ENCODE peak calls at places on chromosomes 5 and 9, in six cellular contexts. M, C, K, G, O and A are unnamed samples.

GRCh38 chr5:17833336-17833735 is 199.1 kb downstream of the TAF11L14 start:
- DNase-seq in M (no peak), C (no peak), K (no peak), G (no peak), O (peak), A (no peak)

GRCh38 chr5:25540628-25541027 is 895.9 kb upstream of the CDH10 start:
- DNase-seq in M (no peak), C (no peak), K (no peak), G (no peak), O (no peak), A (no peak)

GRCh38 chr5:172361566-172362238 is 78.1 kb upstream of the UBTD2 start:
- DNase-seq in M (peak), C (no peak), K (no peak), G (no peak), O (peak), A (peak)

GRCh38 chr5:138544171-138545134 is 1.4 kb upstream of the ETF1 start:
- DNase-seq in M (peak), C (no peak), K (peak), G (no peak), O (peak), A (peak)

GRCh38 chr5:74889523-74890105 is 23.4 kb upstream of the FAM169A start:
- DNase-seq in M (no peak), C (no peak), K (no peak), G (no peak), O (no peak), A (no peak)

GRCh38 chr5:131810510-131811249 is 13.9 kb upstream of the FNIP1 start:
- DNase-seq in M (no peak), C (no peak), K (no peak), G (peak), O (peak), A (no peak)

GRCh38 chr5:144284931-144285330 is 114.3 kb downstream of the KCTD16 start:
- DNase-seq in M (no peak), C (no peak), K (no peak), G (no peak), O (peak), A (no peak)

GRCh38 chr5:143606043-143606752 is 202.7 kb upstream of the NR3C1 start:
- DNase-seq in M (no peak), C (no peak), K (no peak), G (no peak), O (no peak), A (no peak)

GRCh38 chr5:159231167-159231566 is 21.8 kb upstream of the RNF145 start:
- DNase-seq in M (no peak), C (no peak), K (no peak), G (no peak), O (peak), A (no peak)

GRCh38 chr5:174542466-174542865 is 181.9 kb upstream of the MSX2 start:
- DNase-seq in M (no peak), C (no peak), K (no peak), G (no peak), O (no peak), A (no peak)

GRCh38 chr9:102499468-102499867 is 495.7 kb upstream of the CYLC2 start:
- DNase-seq in M (no peak), C (no peak), K (no peak), G (no peak), O (peak), A (no peak)

GRCh38 chr5:2432070-2432920 is 319.2 kb downstream of the IRX2 start:
- DNase-seq in M (no peak), C (no peak), K (no peak), G (no peak), O (no peak), A (no peak)

GRCh38 chr9:22111871-22112247 is 102.8 kb upstream of the CDKN2B start:
- DNase-seq in M (no peak), C (no peak), K (no peak), G (no peak), O (peak), A (no peak)

GRCh38 chr5:139971202-139971725 is 71.8 kb downstream of the NRG2 start:
- DNase-seq in M (no peak), C (peak), K (no peak), G (no peak), O (no peak), A (no peak)

GRCh38 chr5:57887851-57888621 is 405.4 kb upstream of the ACTBL2 start:
- DNase-seq in M (peak), C (peak), K (no peak), G (peak), O (peak), A (peak)

GRCh38 chr5:90221947-90222346 is 187.6 kb downstream of the CETN3 start:
- DNase-seq in M (no peak), C (no peak), K (no peak), G (no peak), O (peak), A (no peak)

GRCh38 chr9:91845839-91846238 is 104.2 kb downstream of the ROR2 start:
- DNase-seq in M (no peak), C (no peak), K (no peak), G (no peak), O (no peak), A (no peak)

GRCh38 chr5:172949426-172949825 is 9.8 kb upstream of the RPL26L1 start:
- DNase-seq in M (no peak), C (no peak), K (no peak), G (no peak), O (no peak), A (no peak)

GRCh38 chr5:178589180-178590140 is 733 bp downstream of the COL23A1 start:
- DNase-seq in M (no peak), C (no peak), K (peak), G (peak), O (peak), A (no peak)

GRCh38 chr5:68727931-68728330 is 365.9 kb upstream of the SLC30A5 start:
- DNase-seq in M (no peak), C (no peak), K (no peak), G (no peak), O (no peak), A (no peak)

GRCh38 chr9:134825025-134825424 is 55.6 kb upstream of the FCN2 start:
- DNase-seq in M (no peak), C (no peak), K (peak), G (no peak), O (peak), A (no peak)

GRCh38 chr9:95509851-95510529 is 6.8 kb downstream of the PTCH1 start:
- DNase-seq in M (no peak), C (peak), K (peak), G (no peak), O (no peak), A (no peak)

GRCh38 chr9:29214162-29214520 is 1640.9 kb upstream of the C9orf72 start:
- DNase-seq in M (no peak), C (no peak), K (no peak), G (peak), O (peak), A (no peak)

GRCh38 chr9:14554866-14555265 is 138.4 kb downstream of the ZDHHC21 start:
- DNase-seq in M (no peak), C (no peak), K (no peak), G (no peak), O (peak), A (no peak)

GRCh38 chr5:179732412-179732917 is at the start of gene MAML1:
- DNase-seq in M (peak), C (peak), K (peak), G (peak), O (peak), A (peak)

GRCh38 chr9:132795511-132796303 is 82.4 kb downstream of the AK8 start:
- DNase-seq in M (peak), C (no peak), K (no peak), G (no peak), O (no peak), A (no peak)

GRCh38 chr5:180365829-180366228 is 12.7 kb upstream of the GFPT2 start:
- DNase-seq in M (no peak), C (no peak), K (no peak), G (no peak), O (no peak), A (no peak)

GRCh38 chr5:122151640-122152039 is 22.3 kb downstream of the ZNF474 start:
- DNase-seq in M (no peak), C (no peak), K (no peak), G (no peak), O (peak), A (no peak)

GRCh38 chr5:122152266-122152900 is 23.0 kb downstream of the ZNF474 start:
- DNase-seq in M (no peak), C (no peak), K (no peak), G (no peak), O (no peak), A (no peak)

GRCh38 chr5:122149691-122150090 is 20.3 kb downstream of the ZNF474 start:
- DNase-seq in M (no peak), C (no peak), K (no peak), G (no peak), O (no peak), A (no peak)

GRCh38 chr5:122153230-122153629 is 23.9 kb downstream of the ZNF474 start:
- DNase-seq in M (no peak), C (no peak), K (no peak), G (no peak), O (peak), A (peak)

DNA sequence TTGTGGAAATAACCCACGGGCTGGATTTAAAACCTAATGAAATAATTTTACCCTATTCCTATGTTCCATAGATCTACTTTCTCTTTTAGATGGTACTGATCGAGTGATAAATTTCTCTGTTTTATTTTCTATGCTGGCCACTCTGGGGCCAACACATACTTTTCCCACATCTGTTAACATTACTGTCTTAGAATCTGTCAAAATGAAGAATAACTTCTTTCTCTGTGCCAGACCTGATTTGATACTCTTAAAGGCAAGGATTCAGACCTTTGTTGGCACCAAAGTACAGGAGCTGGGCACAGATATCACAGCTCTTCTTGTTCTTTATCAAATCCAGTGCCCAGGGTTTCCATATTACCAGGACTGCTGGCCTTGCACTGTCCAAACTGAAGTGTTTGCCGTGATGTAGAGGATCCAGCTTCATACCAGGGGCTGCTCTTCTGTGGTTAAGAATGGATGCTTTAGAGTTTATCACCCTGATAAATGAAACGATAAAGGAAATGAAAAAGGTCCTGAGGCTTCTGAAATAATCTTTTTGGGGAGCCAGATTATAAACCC is 20.9 kb downstream of the ZNF474 start:
- DNase-seq in M (no peak), C (no peak), K (no peak), G (no peak), O (peak), A (no peak)
- H3K4me3 ChIP-seq in M (no peak), C (no peak), K (no peak), G (no peak), O (no peak), A (no peak)

DNA sequence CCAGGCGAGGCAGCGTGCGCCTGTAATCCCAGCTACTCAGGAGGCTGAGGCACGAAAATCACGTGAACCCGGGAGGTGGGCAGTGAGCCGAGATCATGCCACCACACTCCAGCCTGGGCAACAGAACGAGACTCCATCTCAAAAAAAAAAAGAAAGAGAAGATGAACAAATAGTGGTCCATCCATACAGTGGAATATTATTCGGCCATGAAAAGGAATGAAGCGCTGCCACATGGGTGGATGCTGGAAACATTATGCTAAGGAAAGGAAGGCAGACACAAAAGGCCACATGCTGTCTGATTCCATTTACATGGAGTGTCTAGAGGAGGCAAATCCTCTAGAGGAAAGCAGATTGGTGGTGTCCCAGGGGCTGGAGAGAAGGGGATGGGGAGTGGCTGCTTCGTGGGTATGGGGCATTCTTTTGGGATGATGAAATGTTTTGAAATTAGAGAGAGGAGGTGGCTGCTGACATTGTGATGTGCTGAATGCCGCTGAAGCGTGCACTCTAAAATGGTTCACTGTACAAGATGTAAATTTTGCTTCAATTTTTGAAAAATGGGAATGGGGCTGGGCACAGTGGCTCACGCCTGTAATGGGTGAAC is 17.0 kb downstream of the PLPP7 start:
- DNase-seq in M (no peak), C (no peak), K (no peak), G (no peak), O (no peak), A (no peak)
- TF ChIP-seq CTCF in M (no peak), C (no peak), K (no peak), G (no peak), O (no peak), A (no peak)

GRCh38 chr9:113477661-113478060 is 14.1 kb downstream of the RGS3 start:
- DNase-seq in M (no peak), C (peak), K (no peak), G (no peak), O (no peak), A (no peak)
- H3K4me3 ChIP-seq in M (no peak), C (no peak), K (no peak), G (no peak), O (no peak), A (no peak)

DNA sequence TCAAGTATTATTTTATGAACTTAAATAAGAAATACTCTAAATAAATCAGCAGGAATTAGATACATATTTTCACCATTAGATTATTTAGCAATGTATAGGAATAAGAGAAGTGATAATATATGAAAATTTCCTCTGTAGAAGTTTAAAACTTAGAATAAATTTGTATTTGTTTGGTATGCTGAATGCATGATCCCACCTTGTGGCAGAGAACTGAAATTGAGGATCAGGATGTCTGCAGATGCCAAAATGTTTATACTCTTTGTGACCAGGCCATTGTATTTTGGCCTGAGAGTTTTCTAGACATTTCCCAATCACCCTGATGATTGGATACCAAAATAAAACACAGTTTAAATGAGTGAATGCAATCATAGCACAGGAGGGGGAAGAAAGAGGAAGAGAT is 6.3 kb downstream of the TYRP1 start:
- DNase-seq in M (no peak), C (no peak), K (no peak), G (peak), O (peak), A (no peak)
- TF ChIP-seq CTCF in M (no peak), C (no peak), K (no peak), G (peak), O (peak), A (peak)

DNA sequence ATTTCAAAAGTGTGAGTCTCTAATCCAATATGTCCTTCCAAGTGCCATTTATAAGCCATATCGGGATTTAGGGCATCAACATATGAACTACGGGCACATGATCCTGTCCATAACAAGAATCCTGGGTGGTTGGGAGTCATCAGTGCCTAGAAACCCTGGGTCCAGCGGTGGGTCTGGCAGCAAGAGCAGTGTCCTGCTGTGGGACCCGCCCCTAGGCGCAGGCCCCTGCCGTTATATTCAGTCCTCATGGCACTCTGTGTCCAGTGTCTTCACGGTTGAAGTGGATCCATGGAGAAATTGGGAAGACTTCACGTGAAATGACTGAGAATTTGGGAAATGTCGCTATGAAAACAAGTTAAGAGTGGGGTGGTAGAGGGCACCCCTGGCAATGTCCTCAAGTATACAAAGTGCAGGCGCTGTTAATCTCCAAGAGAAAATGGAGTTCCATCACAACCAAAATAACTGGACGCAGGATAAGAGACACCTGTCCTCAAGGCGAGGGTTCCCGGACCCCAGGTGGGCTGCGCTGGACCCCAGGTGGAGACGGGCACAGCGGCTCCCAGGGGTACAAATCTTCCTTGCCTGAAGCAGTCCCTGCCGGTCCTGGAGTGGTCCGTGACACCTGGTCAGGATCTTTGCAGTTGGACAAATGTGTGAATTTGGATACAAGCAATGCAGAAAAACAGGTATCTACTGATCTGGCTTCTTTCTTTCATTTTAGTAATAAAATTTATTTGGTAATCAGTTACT is 42.9 kb downstream of the NXNL2 start:
- DNase-seq in M (no peak), C (no peak), K (no peak), G (no peak), O (no peak), A (no peak)
- H3K4me3 ChIP-seq in M (no peak), C (peak), K (no peak), G (no peak), O (no peak), A (no peak)

GRCh38 chr5:79259383-79259782 is 23.5 kb downstream of the JMY start:
- DNase-seq in M (no peak), C (no peak), K (no peak), G (no peak), O (no peak), A (no peak)

GRCh38 chr5:79257314-79257713 is 21.4 kb downstream of the JMY start:
- DNase-seq in M (no peak), C (no peak), K (no peak), G (no peak), O (no peak), A (no peak)

GRCh38 chr5:79256563-79256962 is 20.6 kb downstream of the JMY start:
- DNase-seq in M (no peak), C (no peak), K (no peak), G (peak), O (no peak), A (no peak)

GRCh38 chr5:79258801-79259200 is 22.9 kb downstream of the JMY start:
- DNase-seq in M (no peak), C (no peak), K (no peak), G (no peak), O (no peak), A (no peak)

DNA sequence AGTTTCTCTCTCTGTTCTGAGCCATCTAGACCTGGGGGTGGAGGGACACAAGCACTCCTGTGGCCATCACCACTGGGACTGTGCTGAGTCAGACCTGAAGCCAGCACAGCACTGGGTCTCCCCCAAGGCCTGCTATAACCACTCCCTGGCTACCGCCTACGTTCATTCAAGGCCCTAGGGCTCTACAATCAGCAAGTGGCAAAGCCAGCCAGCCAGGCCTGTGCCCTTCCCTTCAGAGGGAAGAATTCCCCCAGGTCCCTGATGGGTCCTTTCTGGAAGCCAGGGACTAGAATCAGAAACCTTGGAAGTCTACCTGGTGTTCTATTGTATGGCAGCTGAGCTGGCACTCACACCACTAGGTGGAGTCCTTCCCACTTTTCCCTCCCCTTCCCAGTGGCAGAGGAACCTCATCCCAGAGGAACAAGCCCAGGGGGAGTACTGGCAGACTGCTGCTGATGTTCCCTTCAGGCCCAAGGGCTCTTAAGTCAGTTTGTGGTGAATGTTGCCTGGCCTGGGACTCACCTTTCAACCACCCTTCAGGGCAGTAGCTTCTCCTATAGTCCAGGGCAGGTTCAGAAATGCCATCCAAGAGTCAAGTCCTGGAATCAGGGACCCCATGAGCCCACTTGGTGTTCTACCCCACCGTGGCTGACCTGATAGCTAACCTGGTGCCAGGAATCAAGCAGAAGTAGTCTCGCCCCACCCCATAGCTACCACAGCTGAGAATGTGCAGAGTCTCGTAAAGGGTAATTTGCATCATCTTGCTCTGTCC is 20.0 kb downstream of the JMY start:
- DNase-seq in M (no peak), C (no peak), K (no peak), G (peak), O (peak), A (no peak)
- TF ChIP-seq CTCF in M (peak), C (peak), K (no peak), G (peak), O (peak), A (peak)